ENCODE peak calls at places on chromosome 3, in four cellular contexts. S is stomach; Z is endodermal cell; U is CD4-positive, alpha-beta memory T cell. F is an unnamed sample.

GRCh38 chr3:45280227-45280626 is 54.1 kb upstream of the TMEM158 start:
- DNase-seq in Z (no peak), S (no peak), U (no peak), F (no peak)

GRCh38 chr3:170602556-170602955 is 16.7 kb upstream of the SLC7A14 start:
- DNase-seq in Z (no peak), U (no peak), S (no peak), F (no peak)

GRCh38 chr3:194976049-194976451 is 290.4 kb downstream of the FAM43A start:
- DNase-seq in Z (no peak), U (no peak), S (no peak), F (no peak)

GRCh38 chr3:171446801-171447578 is 13.2 kb downstream of the TNIK start:
- DNase-seq in S (no peak), U (no peak), Z (no peak), F (no peak)

GRCh38 chr3:187215460-187215859 is 18.2 kb downstream of the RTP1 start:
- DNase-seq in Z (no peak), U (no peak), S (no peak), F (no peak)

GRCh38 chr3:126109146-126109859 is 25.4 kb upstream of the SLC41A3 start:
- DNase-seq in U (no peak), Z (peak), S (no peak), F (no peak)

GRCh38 chr3:23811117-23811487 is 5.3 kb downstream of the UBE2E1 start:
- DNase-seq in Z (no peak), S (no peak), U (no peak), F (no peak)

GRCh38 chr3:81154611-81155143 is 606.8 kb downstream of the GBE1 start:
- DNase-seq in S (no peak), Z (peak), U (no peak), F (no peak)

GRCh38 chr3:50562866-50563265 is 4.7 kb downstream of the C3orf18 start:
- DNase-seq in S (no peak), U (no peak), Z (no peak), F (no peak)

GRCh38 chr3:15281817-15282216 is 50.6 kb downstream of the SH3BP5 start:
- DNase-seq in S (no peak), Z (no peak), U (no peak), F (no peak)

GRCh38 chr3:101861212-101861977 is 12.1 kb downstream of the NFKBIZ start:
- DNase-seq in S (no peak), U (no peak), Z (no peak), F (no peak)

GRCh38 chr3:160413613-160414248 is 14.3 kb downstream of the SMC4 start:
- DNase-seq in U (peak), Z (peak), S (peak), F (peak)

GRCh38 chr3:155391583-155391982 is 98.1 kb upstream of the STRIT1 start:
- DNase-seq in S (no peak), U (no peak), Z (no peak), F (no peak)

GRCh38 chr3:34947849-34948248 is 691.5 kb upstream of the ARPP21 start:
- DNase-seq in S (no peak), U (no peak), Z (no peak), F (no peak)

GRCh38 chr3:70982700-70983140 is 600.8 kb downstream of the FOXP1 start:
- DNase-seq in U (no peak), Z (peak), S (peak), F (no peak)

GRCh38 chr3:70982274-70982673 is 601.3 kb downstream of the FOXP1 start:
- DNase-seq in U (no peak), S (no peak), Z (no peak), F (no peak)

GRCh38 chr3:70979983-70980645 is 603.4 kb downstream of the FOXP1 start:
- DNase-seq in Z (no peak), S (no peak), U (no peak), F (no peak)

GRCh38 chr3:70980646-70981031 is 602.9 kb downstream of the FOXP1 start:
- DNase-seq in Z (no peak), U (peak), S (no peak), F (no peak)

GRCh38 chr3:70981252-70981933 is 602.1 kb downstream of the FOXP1 start:
- DNase-seq in S (no peak), Z (no peak), U (no peak), F (no peak)
- H3K27ac ChIP-seq in S (peak), Z (peak), U (no peak), F (peak)

GRCh38 chr3:111737712-111738097 is 121.4 kb upstream of the PHLDB2 start:
- DNase-seq in S (peak), Z (no peak), U (no peak), F (no peak)

GRCh38 chr3:111737056-111737711 is 121.9 kb upstream of the PHLDB2 start:
- DNase-seq in S (peak), Z (no peak), U (no peak), F (no peak)

GRCh38 chr3:111739241-111739952 is 119.7 kb upstream of the PHLDB2 start:
- DNase-seq in S (peak), U (no peak), Z (no peak), F (no peak)

GRCh38 chr3:111738790-111739189 is 120.3 kb upstream of the PHLDB2 start:
- DNase-seq in S (no peak), U (no peak), Z (no peak), F (no peak)

DNA sequence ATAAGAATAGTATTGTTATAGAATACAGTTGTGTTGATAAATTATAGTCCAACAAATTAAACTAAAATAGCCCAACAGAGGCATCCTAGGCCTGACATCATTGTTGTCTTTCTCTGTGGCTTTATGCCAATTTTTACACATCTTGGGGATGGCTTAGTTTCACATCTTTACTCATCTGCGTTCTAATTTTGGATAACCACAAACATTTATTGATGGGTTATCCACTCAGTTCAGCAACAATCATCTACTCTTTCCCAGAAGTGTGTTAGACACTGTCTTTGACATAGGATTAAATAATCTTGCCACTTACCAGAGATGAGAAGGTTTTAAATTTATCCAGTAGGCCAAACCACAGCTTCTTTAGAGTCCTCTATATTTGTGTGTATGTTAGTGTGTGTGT is 120.8 kb upstream of the PHLDB2 start:
- DNase-seq in Z (no peak), U (no peak), S (no peak), F (no peak)
- H3K27ac ChIP-seq in Z (no peak), U (no peak), S (peak), F (no peak)

GRCh38 chr3:105387122-105387751 is 20.5 kb downstream of the ALCAM start:
- DNase-seq in U (no peak), S (no peak), Z (no peak), F (no peak)

GRCh38 chr3:105394177-105394576 is 27.5 kb downstream of the ALCAM start:
- DNase-seq in Z (peak), U (no peak), S (no peak), F (no peak)

GRCh38 chr3:105385179-105385578 is 18.5 kb downstream of the ALCAM start:
- DNase-seq in Z (no peak), S (no peak), U (no peak), F (no peak)

GRCh38 chr3:105385868-105386508 is 19.3 kb downstream of the ALCAM start:
- DNase-seq in U (no peak), S (no peak), Z (no peak), F (no peak)

GRCh38 chr3:105388199-105388598 is 21.5 kb downstream of the ALCAM start:
- DNase-seq in U (no peak), S (no peak), Z (no peak), F (no peak)
- H3K27ac ChIP-seq in U (no peak), S (no peak), Z (no peak), F (no peak)

GRCh38 chr3:27317096-27317495 is 52.1 kb downstream of the NEK10 start:
- DNase-seq in U (no peak), S (no peak), Z (no peak), F (no peak)
- H3K27ac ChIP-seq in U (no peak), S (no peak), Z (no peak), F (no peak)

GRCh38 chr3:190024912-190025311 is 95.8 kb downstream of the P3H2 start:
- DNase-seq in S (no peak), U (no peak), Z (no peak), F (no peak)
- H3K27ac ChIP-seq in S (no peak), U (no peak), Z (no peak), F (no peak)

DNA sequence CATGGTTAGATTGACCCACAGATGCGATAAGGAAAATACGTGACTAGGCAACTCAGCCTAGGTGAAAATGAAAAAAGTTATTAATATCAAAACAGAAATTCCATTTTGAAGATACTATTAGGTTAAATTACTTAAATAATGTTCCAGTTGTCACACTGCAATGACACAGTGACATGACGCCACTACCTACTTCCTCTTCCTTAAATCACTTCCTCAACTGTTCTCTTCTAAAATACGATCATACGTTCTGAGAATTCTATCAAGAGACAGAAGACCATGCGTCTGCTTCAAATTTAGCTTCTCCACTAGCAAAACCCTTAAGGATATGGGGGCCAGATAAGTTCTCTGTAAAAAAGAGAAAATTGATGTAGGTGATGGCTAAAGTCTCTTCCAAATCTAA is 18.2 kb downstream of the CMTM6 start:
- DNase-seq in U (no peak), Z (no peak), S (no peak), F (no peak)
- H3K27ac ChIP-seq in U (no peak), Z (no peak), S (no peak), F (no peak)

DNA sequence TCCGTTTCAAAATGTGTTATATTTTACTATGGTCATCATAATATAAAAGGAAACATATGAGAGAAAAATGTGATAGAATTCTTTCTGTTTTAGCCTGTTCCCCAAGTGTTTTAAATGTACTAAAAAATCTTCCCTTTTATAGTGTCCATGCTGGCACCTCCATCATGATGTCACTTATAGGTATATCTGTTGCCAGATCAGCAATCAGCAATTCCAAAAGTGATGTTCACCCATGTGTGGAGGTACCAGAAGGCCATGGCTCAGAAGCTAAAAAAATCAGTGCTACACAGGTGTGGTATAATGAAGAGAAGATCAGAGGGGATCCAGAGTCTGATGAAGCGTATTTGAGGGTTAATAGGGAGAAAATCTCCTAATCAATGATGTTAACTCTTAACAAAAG is 1.1 kb upstream of the GPR15 start:
- DNase-seq in U (no peak), Z (no peak), S (no peak), F (no peak)
- H3K27ac ChIP-seq in U (no peak), Z (no peak), S (no peak), F (no peak)

DNA sequence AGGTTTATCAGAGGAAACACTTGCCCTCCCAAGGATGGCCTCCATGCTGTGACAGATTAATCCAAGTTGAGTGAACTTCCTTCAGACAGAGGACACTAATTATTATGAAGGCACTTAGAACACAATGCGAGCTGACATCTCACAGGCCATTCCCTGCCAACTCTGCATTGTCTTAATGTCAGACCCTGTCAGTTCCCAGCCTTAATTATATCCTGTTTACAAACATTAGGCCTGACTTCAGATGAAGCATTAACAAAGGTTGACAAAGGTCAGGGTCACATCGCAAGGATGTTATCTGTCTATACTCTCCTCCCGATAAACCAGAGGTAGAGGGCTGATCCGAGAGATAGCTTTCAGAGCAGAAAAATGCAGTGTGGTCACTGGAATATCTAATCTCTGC is 153.1 kb downstream of the MECOM start:
- DNase-seq in S (no peak), Z (peak), U (no peak), F (no peak)
- H3K27ac ChIP-seq in S (no peak), Z (no peak), U (no peak), F (no peak)